ENCODE peak calls at places on chromosomes 13 and 19, in four cellular contexts. One of them, this sample, is unnamed.

GRCh38 chr13:95275322-95276118 is 25.7 kb downstream of the ABCC4 start:
- DNase-seq in D341Med: peak
- DNase-seq in nephron progenitor cell: no peak
- DNase-seq in stimulated activated CD4-positive, alpha-beta T cell treated with anti-CD3 and anti-CD28 coated beads, Interleukin-1b, Interleukin-23, amount 100 ng/mL, for 24 hours: no peak
- DNase-seq in this sample: peak

GRCh38 chr13:104008075-104008474 is 941.9 kb upstream of the SLC10A2 start:
- DNase-seq in D341Med: no peak
- DNase-seq in stimulated activated CD4-positive, alpha-beta T cell treated with anti-CD3 and anti-CD28 coated beads, Interleukin-1b, Interleukin-23, amount 100 ng/mL, for 24 hours: no peak
- DNase-seq in nephron progenitor cell: no peak
- DNase-seq in this sample: no peak

GRCh38 chr19:48641850-48642249 is 4.1 kb downstream of the CA11 start:
- DNase-seq in D341Med: no peak
- DNase-seq in stimulated activated CD4-positive, alpha-beta T cell treated with anti-CD3 and anti-CD28 coated beads, Interleukin-1b, Interleukin-23, amount 100 ng/mL, for 24 hours: no peak
- DNase-seq in nephron progenitor cell: no peak
- DNase-seq in this sample: no peak

GRCh38 chr13:99740261-99740979 is 231.1 kb downstream of the ZIC5 start:
- DNase-seq in D341Med: no peak
- DNase-seq in nephron progenitor cell: no peak
- DNase-seq in stimulated activated CD4-positive, alpha-beta T cell treated with anti-CD3 and anti-CD28 coated beads, Interleukin-1b, Interleukin-23, amount 100 ng/mL, for 24 hours: no peak
- DNase-seq in this sample: no peak

GRCh38 chr19:28103916-28104315 is 1109.0 kb downstream of the UQCRFS1 start:
- DNase-seq in D341Med: no peak
- DNase-seq in nephron progenitor cell: peak
- DNase-seq in stimulated activated CD4-positive, alpha-beta T cell treated with anti-CD3 and anti-CD28 coated beads, Interleukin-1b, Interleukin-23, amount 100 ng/mL, for 24 hours: no peak
- DNase-seq in this sample: no peak

GRCh38 chr13:78830508-78830907 is 171.6 kb upstream of the OBI1 start:
- DNase-seq in stimulated activated CD4-positive, alpha-beta T cell treated with anti-CD3 and anti-CD28 coated beads, Interleukin-1b, Interleukin-23, amount 100 ng/mL, for 24 hours: no peak
- DNase-seq in D341Med: no peak
- DNase-seq in nephron progenitor cell: no peak
- DNase-seq in this sample: no peak

GRCh38 chr19:13155472-13156284 is 5.5 kb downstream of the IER2 start:
- DNase-seq in nephron progenitor cell: peak
- DNase-seq in stimulated activated CD4-positive, alpha-beta T cell treated with anti-CD3 and anti-CD28 coated beads, Interleukin-1b, Interleukin-23, amount 100 ng/mL, for 24 hours: no peak
- DNase-seq in D341Med: peak
- DNase-seq in this sample: peak

GRCh38 chr13:22176968-22177545 is 506.2 kb downstream of the FGF9 start:
- DNase-seq in D341Med: no peak
- DNase-seq in stimulated activated CD4-positive, alpha-beta T cell treated with anti-CD3 and anti-CD28 coated beads, Interleukin-1b, Interleukin-23, amount 100 ng/mL, for 24 hours: no peak
- DNase-seq in nephron progenitor cell: no peak
- DNase-seq in this sample: no peak

GRCh38 chr19:16467581-16467980 is 4.2 kb downstream of the EPS15L1 start:
- DNase-seq in nephron progenitor cell: no peak
- DNase-seq in D341Med: no peak
- DNase-seq in stimulated activated CD4-positive, alpha-beta T cell treated with anti-CD3 and anti-CD28 coated beads, Interleukin-1b, Interleukin-23, amount 100 ng/mL, for 24 hours: no peak
- DNase-seq in this sample: no peak

GRCh38 chr19:32662186-32662585 is 12.8 kb downstream of the ANKRD27 start:
- DNase-seq in stimulated activated CD4-positive, alpha-beta T cell treated with anti-CD3 and anti-CD28 coated beads, Interleukin-1b, Interleukin-23, amount 100 ng/mL, for 24 hours: no peak
- DNase-seq in D341Med: no peak
- DNase-seq in nephron progenitor cell: no peak
- DNase-seq in this sample: no peak

GRCh38 chr19:11729586-11729985 is 9.2 kb downstream of the ZNF823 start:
- DNase-seq in stimulated activated CD4-positive, alpha-beta T cell treated with anti-CD3 and anti-CD28 coated beads, Interleukin-1b, Interleukin-23, amount 100 ng/mL, for 24 hours: no peak
- DNase-seq in D341Med: no peak
- DNase-seq in nephron progenitor cell: no peak
- DNase-seq in this sample: no peak

GRCh38 chr13:20801704-20802103 is 27.9 kb upstream of the EEF1AKMT1 start:
- DNase-seq in stimulated activated CD4-positive, alpha-beta T cell treated with anti-CD3 and anti-CD28 coated beads, Interleukin-1b, Interleukin-23, amount 100 ng/mL, for 24 hours: no peak
- DNase-seq in D341Med: no peak
- DNase-seq in nephron progenitor cell: no peak
- DNase-seq in this sample: no peak

GRCh38 chr13:101579291-101579802 is 126.9 kb downstream of the ITGBL1 start:
- DNase-seq in D341Med: no peak
- DNase-seq in stimulated activated CD4-positive, alpha-beta T cell treated with anti-CD3 and anti-CD28 coated beads, Interleukin-1b, Interleukin-23, amount 100 ng/mL, for 24 hours: no peak
- DNase-seq in nephron progenitor cell: no peak
- DNase-seq in this sample: peak

GRCh38 chr13:42996584-42996983 is 4.5 kb upstream of the EPSTI1 start:
- DNase-seq in D341Med: no peak
- DNase-seq in stimulated activated CD4-positive, alpha-beta T cell treated with anti-CD3 and anti-CD28 coated beads, Interleukin-1b, Interleukin-23, amount 100 ng/mL, for 24 hours: no peak
- DNase-seq in nephron progenitor cell: no peak
- DNase-seq in this sample: no peak

GRCh38 chr13:44050450-44051063 is 170.9 kb downstream of the LACC1 start:
- DNase-seq in nephron progenitor cell: no peak
- DNase-seq in D341Med: peak
- DNase-seq in stimulated activated CD4-positive, alpha-beta T cell treated with anti-CD3 and anti-CD28 coated beads, Interleukin-1b, Interleukin-23, amount 100 ng/mL, for 24 hours: no peak
- DNase-seq in this sample: peak